ENCODE peak calls at places on chromosome 11, in five cellular contexts. Y is neuronal stem cell, O is kidney tubule cell, Z is DND-41, V is lower lobe of right lung. K is an unnamed sample.

GRCh38 chr11:76740772-76741171 is 42.4 kb upstream of the TSKU start:
- DNase-seq in Y (no peak), O (no peak), Z (no peak), V (no peak), K (no peak)

GRCh38 chr11:67316882-67317364 is 13.6 kb downstream of the SSH3 start:
- DNase-seq in Y (no peak), O (no peak), Z (no peak), V (no peak), K (no peak)

GRCh38 chr11:19352736-19353110 is 112.0 kb upstream of the E2F8 start:
- DNase-seq in Y (no peak), O (no peak), Z (no peak), V (no peak), K (no peak)

GRCh38 chr11:77071671-77072605 is 5.2 kb downstream of the CAPN5 start:
- DNase-seq in Y (no peak), O (peak), Z (no peak), V (peak), K (peak)

GRCh38 chr11:44285756-44286155 is 24.2 kb downstream of the ALX4 start:
- DNase-seq in Y (no peak), O (no peak), Z (no peak), V (no peak), K (no peak)

GRCh38 chr11:47330002-47330911 is 22.2 kb downstream of the MYBPC3 start:
- DNase-seq in Y (no peak), O (peak), Z (no peak), V (peak), K (no peak)

GRCh38 chr11:19827399-19828135 is 114.9 kb downstream of the NAV2 start:
- DNase-seq in Y (no peak), O (no peak), Z (no peak), V (no peak), K (no peak)

GRCh38 chr11:71447791-71448256 is 369 bp downstream of the DHCR7 start:
- DNase-seq in Y (peak), O (peak), Z (peak), V (no peak), K (peak)

GRCh38 chr11:121207485-121208115 is 85.0 kb upstream of the SC5D start:
- DNase-seq in Y (no peak), O (no peak), Z (no peak), V (no peak), K (no peak)

GRCh38 chr11:116582621-116583020 is 190.2 kb downstream of the BUD13 start:
- DNase-seq in Y (no peak), O (no peak), Z (no peak), V (no peak), K (no peak)

GRCh38 chr11:117195208-117195607 is 4.0 kb upstream of the TAGLN start:
- DNase-seq in Y (no peak), O (no peak), Z (no peak), V (peak), K (peak)

GRCh38 chr11:46738887-46739286 is 19.9 kb downstream of the F2 start:
- DNase-seq in Y (no peak), O (no peak), Z (no peak), V (no peak), K (no peak)

GRCh38 chr11:17385492-17385891 is 3.0 kb downstream of the KCNJ11 start:
- DNase-seq in Y (no peak), O (no peak), Z (no peak), V (no peak), K (no peak)

GRCh38 chr11:2151500-2152257 is 9.3 kb downstream of the INS start:
- DNase-seq in Y (peak), O (peak), Z (peak), V (peak), K (peak)

GRCh38 chr11:96180341-96180740 is 162.7 kb downstream of the MAML2 start:
- DNase-seq in Y (no peak), O (peak), Z (no peak), V (no peak), K (no peak)

GRCh38 chr11:7688238-7688826 is 15.0 kb upstream of the CYB5R2 start:
- DNase-seq in Y (no peak), O (peak), Z (peak), V (no peak), K (no peak)

GRCh38 chr11:58923300-58923788 is 15.9 kb upstream of the GLYATL1 start:
- DNase-seq in Y (no peak), O (peak), Z (no peak), V (no peak), K (no peak)

GRCh38 chr11:83403990-83404389 is 117.8 kb upstream of the CCDC90B start:
- DNase-seq in Y (no peak), O (no peak), Z (no peak), V (no peak), K (no peak)

GRCh38 chr11:11988862-11989261 is 19.6 kb downstream of the DKK3 start:
- DNase-seq in Y (no peak), O (no peak), Z (no peak), V (no peak), K (no peak)

GRCh38 chr11:72798361-72798760 is 4.5 kb upstream of the STARD10 start:
- DNase-seq in Y (no peak), O (no peak), Z (no peak), V (no peak), K (no peak)

GRCh38 chr11:77213029-77213579 is 85.1 kb downstream of the MYO7A start:
- DNase-seq in Y (no peak), O (no peak), Z (no peak), V (no peak), K (no peak)

GRCh38 chr11:6855971-6856542 is 6.8 kb upstream of the OR10A2 start:
- DNase-seq in Y (peak), O (peak), Z (no peak), V (no peak), K (no peak)

GRCh38 chr11:47375546-47376085 is 2.7 kb downstream of the SPI1 start:
- DNase-seq in Y (no peak), O (no peak), Z (no peak), V (no peak), K (no peak)

GRCh38 chr11:65613091-65613928 is 711 bp downstream of the MAP3K11 start:
- DNase-seq in Y (no peak), O (peak), Z (no peak), V (peak), K (no peak)

GRCh38 chr11:129117595-129118350 is 74.4 kb downstream of the ARHGAP32 start:
- DNase-seq in Y (peak), O (peak), Z (peak), V (no peak), K (no peak)

GRCh38 chr11:9002920-9003572 is 755 bp downstream of the NRIP3 start:
- DNase-seq in Y (no peak), O (no peak), Z (no peak), V (no peak), K (no peak)

GRCh38 chr11:10476342-10476741 is 21.3 kb downstream of the AMPD3 start:
- DNase-seq in Y (no peak), O (peak), Z (no peak), V (no peak), K (no peak)

GRCh38 chr11:34316347-34317037 is 41.3 kb downstream of the ABTB2 start:
- DNase-seq in Y (no peak), O (peak), Z (no peak), V (no peak), K (no peak)

GRCh38 chr11:43578346-43579170 is 102.0 kb upstream of the HSD17B12 start:
- DNase-seq in Y (no peak), O (peak), Z (no peak), V (no peak), K (no peak)

GRCh38 chr11:81870815-81871214 is 862.8 kb downstream of the FAM181B start:
- DNase-seq in Y (no peak), O (peak), Z (no peak), V (no peak), K (no peak)

GRCh38 chr11:7262672-7263071 is 11.0 kb downstream of the SYT9 start:
- DNase-seq in Y (no peak), O (no peak), Z (no peak), V (no peak), K (no peak)

GRCh38 chr11:73429121-73429740 is 53.0 kb downstream of the RELT start:
- DNase-seq in Y (no peak), O (no peak), Z (no peak), V (no peak), K (no peak)